ENCODE peak calls at places on chromosomes 2 and 18, in seven cellular contexts. Z is right lobe of liver; X is tibial artery; J is NCI-H187 treated with DMSO at 0.1 percent for 48 hours; M is stimulated activated CD8-positive, alpha-beta memory T cell treated with anti-CD3 and anti-CD28 coated beads, Interleukin-15, amount 100 ng/mL, for 24 hours; G is activated CD8-positive, alpha-beta memory T cell treated with anti-CD3 and anti-CD28 coated beads for 48 hours; V is pancreas. R is an unnamed sample.

GRCh38 chr2:7161501-7161900 is 244.3 kb downstream of the RNF144A start:
- DNase-seq in Z (no peak), X (no peak), J (no peak), M (no peak), G (no peak), V (no peak), R (no peak)

GRCh38 chr2:27191107-27191829 is 20.6 kb upstream of the ATRAID start:
- DNase-seq in Z (no peak), X (peak; percentile 67), J (no peak), M (no peak), G (no peak), V (no peak), R (no peak)

GRCh38 chr2:152406119-152406835 is 71.3 kb downstream of the FMNL2 start:
- DNase-seq in Z (no peak), X (no peak), J (no peak), M (no peak), G (no peak), V (no peak), R (no peak)

GRCh38 chr18:49907346-49907929 is 94.1 kb upstream of the ACAA2 start:
- DNase-seq in Z (no peak), X (no peak), J (no peak), M (no peak), G (no peak), V (no peak), R (no peak)

GRCh38 chr2:41990688-41991087 is 57.1 kb upstream of the PKDCC start:
- DNase-seq in Z (no peak), X (no peak), J (no peak), M (no peak), G (no peak), V (no peak), R (no peak)

GRCh38 chr2:200159829-200160781 is 146.4 kb upstream of the SPATS2L start:
- DNase-seq in Z (no peak), X (no peak), J (no peak), M (no peak), G (no peak), V (no peak), R (no peak)

GRCh38 chr2:37984589-37984988 is 59.5 kb downstream of the RMDN2 start:
- DNase-seq in Z (no peak), X (no peak), J (no peak), M (no peak), G (no peak), V (no peak), R (no peak)

GRCh38 chr2:229454934-229455631 is 184.0 kb upstream of the PID1 start:
- DNase-seq in Z (no peak), X (no peak), J (no peak), M (no peak), G (no peak), V (no peak), R (no peak)

GRCh38 chr2:239375278-239376061 is 25.4 kb downstream of the HDAC4 start:
- DNase-seq in Z (peak; percentile 42), X (no peak), J (no peak), M (no peak), G (no peak), V (no peak), R (no peak)

GRCh38 chr2:50438293-50438692 is 593.6 kb downstream of the NRXN1 start:
- DNase-seq in Z (no peak), X (no peak), J (no peak), M (no peak), G (no peak), V (no peak), R (no peak)

GRCh38 chr2:44715671-44716077 is 225.8 kb upstream of the SIX3 start:
- DNase-seq in Z (no peak), X (no peak), J (no peak), M (no peak), G (no peak), V (no peak), R (no peak)

GRCh38 chr2:30238143-30238800 is 6.9 kb downstream of the LBH start:
- DNase-seq in Z (no peak), X (no peak), J (no peak), M (no peak), G (no peak), V (no peak), R (no peak)

GRCh38 chr2:172148246-172148645 is 45.5 kb upstream of the DLX2 start:
- DNase-seq in Z (no peak), X (no peak), J (no peak), M (no peak), G (no peak), V (no peak), R (no peak)

GRCh38 chr2:221385716-221386115 is 186.4 kb downstream of the EPHA4 start:
- DNase-seq in Z (no peak), X (no peak), J (no peak), M (no peak), G (no peak), V (no peak), R (no peak)

GRCh38 chr2:173708757-173709156 is 256.4 kb downstream of the SP3 start:
- DNase-seq in Z (no peak), X (no peak), J (no peak), M (no peak), G (no peak), V (peak; percentile 58), R (no peak)

GRCh38 chr2:18831916-18832510 is 242.6 kb upstream of the NT5C1B start:
- DNase-seq in Z (no peak), X (no peak), J (no peak), M (no peak), G (no peak), V (no peak), R (no peak)

GRCh38 chr2:210584834-210585233 is 28.4 kb downstream of the CPS1 start:
- DNase-seq in Z (no peak), X (no peak), J (no peak), M (no peak), G (no peak), V (no peak), R (no peak)

GRCh38 chr2:43169091-43169936 is 57.1 kb downstream of the ZFP36L2 start:
- DNase-seq in Z (no peak), X (no peak), J (no peak), M (no peak), G (no peak), V (peak; percentile 54), R (no peak)

GRCh38 chr2:23760746-23761145 is 166.2 kb downstream of the ATAD2B start:
- DNase-seq in Z (no peak), X (no peak), J (no peak), M (no peak), G (no peak), V (no peak), R (no peak)

GRCh38 chr2:31736695-31737454 is 156.1 kb upstream of the SRD5A2 start:
- DNase-seq in Z (no peak), X (no peak), J (no peak), M (no peak), G (no peak), V (no peak), R (no peak)

GRCh38 chr2:138125306-138125900 is 161.1 kb downstream of the HNMT start:
- DNase-seq in Z (no peak), X (no peak), J (no peak), M (no peak), G (no peak), V (no peak), R (no peak)

GRCh38 chr2:201930043-201930442 is 103.6 kb upstream of the FZD7 start:
- DNase-seq in Z (no peak), X (no peak), J (no peak), M (no peak), G (no peak), V (no peak), R (no peak)

GRCh38 chr2:20490300-20491181 is 43.7 kb downstream of the RHOB start:
- DNase-seq in Z (no peak), X (peak; percentile 77), J (no peak), M (no peak), G (no peak), V (peak; percentile 52), R (no peak)

GRCh38 chr18:57630759-57631660 is 9.4 kb upstream of the NARS1 start:
- DNase-seq in Z (no peak), X (no peak), J (no peak), M (no peak), G (no peak), V (no peak), R (no peak)

GRCh38 chr2:35891936-35892335 is 463.6 kb upstream of the CRIM1 start:
- DNase-seq in Z (no peak), X (no peak), J (no peak), M (no peak), G (no peak), V (no peak), R (no peak)

GRCh38 chr2:223601932-223602676 is at the start of gene SCG2:
- DNase-seq in Z (peak; percentile 69), X (peak; percentile 74), J (no peak), M (no peak), G (no peak), V (peak; percentile 51), R (no peak)

GRCh38 chr2:105969552-105969951 is 224.5 kb downstream of the UXS1 start:
- DNase-seq in Z (no peak), X (no peak), J (no peak), M (no peak), G (no peak), V (no peak), R (no peak)

GRCh38 chr2:216635701-216636541 is 2.7 kb downstream of the IGFBP2 start:
- DNase-seq in Z (no peak), X (no peak), J (no peak), M (no peak), G (no peak), V (no peak), R (no peak)

GRCh38 chr2:224039080-224039769 is at the start of gene SERPINE2:
- DNase-seq in Z (peak; percentile 61), X (peak; percentile 51), J (no peak), M (peak; percentile 25), G (peak; percentile 50), V (peak; percentile 23), R (peak; percentile 21)

GRCh38 chr2:112714836-112715631 is 5.8 kb upstream of the NT5DC4 start:
- DNase-seq in Z (no peak), X (no peak), J (no peak), M (no peak), G (no peak), V (no peak), R (no peak)

GRCh38 chr2:75846683-75847190 is 136.0 kb upstream of the GCFC2 start:
- DNase-seq in Z (no peak), X (no peak), J (no peak), M (no peak), G (no peak), V (no peak), R (no peak)

GRCh38 chr2:127531133-127531709 is 4.3 kb upstream of the MYO7B start:
- DNase-seq in Z (no peak), X (no peak), J (no peak), M (no peak), G (no peak), V (no peak), R (no peak)

GRCh38 chr2:219701847-219702634 is 74.6 kb downstream of the SLC4A3 start:
- DNase-seq in Z (no peak), X (no peak), J (no peak), M (no peak), G (no peak), V (no peak), R (no peak)

GRCh38 chr2:205245652-205246051 is 436.6 kb upstream of the NRP2 start:
- DNase-seq in Z (no peak), X (no peak), J (no peak), M (no peak), G (no peak), V (no peak), R (no peak)

GRCh38 chr2:16335947-16336346 is 329.7 kb downstream of the CYRIA start:
- DNase-seq in Z (no peak), X (no peak), J (no peak), M (no peak), G (no peak), V (no peak), R (no peak)

GRCh38 chr18:28905509-28905908 is 728.6 kb upstream of the CDH2 start:
- DNase-seq in Z (no peak), X (no peak), J (no peak), M (no peak), G (no peak), V (no peak), R (no peak)

GRCh38 chr2:36480028-36480427 is 117.9 kb downstream of the FEZ2 start:
- DNase-seq in Z (no peak), X (no peak), J (no peak), M (no peak), G (no peak), V (no peak), R (no peak)

GRCh38 chr2:47888581-47889280 is 17.6 kb downstream of the FBXO11 start:
- DNase-seq in Z (no peak), X (no peak), J (no peak), M (no peak), G (no peak), V (no peak), R (no peak)